ENCODE peak calls at places on chromosome 2, in four cellular contexts. W, A, X and F are unnamed samples.

GRCh38 chr2:180291552-180292421 is 284.7 kb upstream of the CWC22 start:
- DNase-seq in A (no peak), W (no peak), X (no peak), F (no peak)

GRCh38 chr2:231965118-231965517 is 3.6 kb downstream of the DIS3L2 start:
- DNase-seq in X (no peak), W (no peak), A (no peak), F (no peak)

GRCh38 chr2:71798266-71799012 is 345.1 kb downstream of the DYSF start:
- DNase-seq in A (no peak), W (peak), X (no peak), F (peak)

GRCh38 chr2:39947294-39948015 is 168.4 kb upstream of the THUMPD2 start:
- DNase-seq in A (no peak), W (no peak), X (no peak), F (no peak)

GRCh38 chr2:139946690-139947089 is 1166.5 kb upstream of the NXPH2 start:
- DNase-seq in W (no peak), A (no peak), X (no peak), F (no peak)

GRCh38 chr2:105325389-105325963 is 4.1 kb downstream of the TGFBRAP1 start:
- DNase-seq in X (no peak), W (no peak), A (no peak), F (no peak)

GRCh38 chr2:65164379-65165023 is 34.6 kb upstream of the RAB1A start:
- DNase-seq in X (no peak), W (no peak), A (no peak), F (peak)

GRCh38 chr2:167294031-167294774 is 405.9 kb downstream of the XIRP2 start:
- DNase-seq in A (no peak), W (no peak), X (no peak), F (no peak)

GRCh38 chr2:151808258-151809072 is 19.8 kb downstream of the ARL5A start:
- DNase-seq in X (no peak), A (no peak), W (peak), F (no peak)

GRCh38 chr2:109217362-109218086 is 88.5 kb downstream of the SH3RF3 start:
- DNase-seq in X (no peak), A (no peak), W (no peak), F (no peak)

GRCh38 chr2:196176142-196176738 is 4.9 kb upstream of the STK17B start:
- DNase-seq in W (no peak), X (peak), A (no peak), F (no peak)

GRCh38 chr2:240433973-240434727 is 1.3 kb upstream of the GPC1 start:
- DNase-seq in X (no peak), A (no peak), W (peak), F (no peak)

GRCh38 chr2:9235388-9236344 is 29.1 kb downstream of the ASAP2 start:
- DNase-seq in X (no peak), A (no peak), W (no peak), F (no peak)

GRCh38 chr2:105969552-105969951 is 224.5 kb downstream of the UXS1 start:
- DNase-seq in W (no peak), X (no peak), A (no peak), F (peak)

GRCh38 chr2:135052997-135053474 is 944 bp downstream of the RAB3GAP1 start:
- DNase-seq in A (no peak), W (no peak), X (no peak), F (no peak)

GRCh38 chr2:160576054-160576499 is 82.5 kb upstream of the RBMS1 start:
- DNase-seq in A (no peak), X (no peak), W (no peak), F (no peak)

GRCh38 chr2:65664931-65665330 is 232.5 kb upstream of the SPRED2 start:
- DNase-seq in W (no peak), A (no peak), X (no peak), F (no peak)

GRCh38 chr2:157479081-157480027 is 35.5 kb upstream of the CYTIP start:
- DNase-seq in W (no peak), X (no peak), A (no peak), F (no peak)

GRCh38 chr2:108355907-108356734 is 21.6 kb upstream of the SULT1C4 start:
- DNase-seq in X (no peak), W (no peak), A (no peak), F (no peak)

DNA sequence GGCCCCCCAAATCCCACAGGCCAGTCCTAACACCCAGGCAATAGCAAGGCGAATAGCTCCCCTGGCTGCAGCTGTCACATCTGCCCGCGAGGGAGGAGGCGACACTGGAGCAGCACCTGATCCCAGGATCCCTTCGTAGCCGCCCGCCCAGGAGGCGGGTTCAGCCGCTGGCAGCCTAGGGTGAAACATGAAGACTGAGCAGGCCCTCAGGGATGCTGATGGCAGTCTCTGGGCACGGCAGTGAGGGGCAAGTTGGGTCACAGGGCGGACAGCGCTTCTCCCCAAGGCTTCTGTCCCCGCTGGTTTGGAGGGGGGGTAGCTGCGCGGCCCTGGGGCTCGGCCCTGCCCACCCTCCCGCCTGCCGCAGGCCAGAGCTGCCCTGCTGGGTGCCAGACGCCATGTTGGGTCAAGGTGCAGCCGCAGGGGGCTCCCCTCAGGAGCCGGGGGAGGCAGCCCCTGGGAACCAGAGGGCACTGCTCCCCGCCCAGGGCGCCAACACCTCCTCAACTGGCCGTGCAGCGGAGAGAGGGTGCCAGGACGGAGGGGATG is 1.9 kb downstream of the DNMT3A start:
- DNase-seq in W (no peak), A (no peak), X (no peak), F (no peak)
- TF ChIP-seq POLR2AphosphoS5 in W (no peak), A (no peak), X (no peak), F (no peak)

GRCh38 chr2:129277611-129278010 is 701.9 kb upstream of the RAB6C start:
- DNase-seq in A (no peak), W (no peak), X (no peak), F (no peak)
- TF ChIP-seq SPI1 in A (no peak), W (no peak), X (no peak), F (no peak)

GRCh38 chr2:27370816-27371620 is 602 bp downstream of the SNX17 start:
- DNase-seq in A (peak), W (peak), X (peak), F (peak)
- TF ChIP-seq POLR2AphosphoS5 in A (peak), W (peak), X (peak), F (peak)

DNA sequence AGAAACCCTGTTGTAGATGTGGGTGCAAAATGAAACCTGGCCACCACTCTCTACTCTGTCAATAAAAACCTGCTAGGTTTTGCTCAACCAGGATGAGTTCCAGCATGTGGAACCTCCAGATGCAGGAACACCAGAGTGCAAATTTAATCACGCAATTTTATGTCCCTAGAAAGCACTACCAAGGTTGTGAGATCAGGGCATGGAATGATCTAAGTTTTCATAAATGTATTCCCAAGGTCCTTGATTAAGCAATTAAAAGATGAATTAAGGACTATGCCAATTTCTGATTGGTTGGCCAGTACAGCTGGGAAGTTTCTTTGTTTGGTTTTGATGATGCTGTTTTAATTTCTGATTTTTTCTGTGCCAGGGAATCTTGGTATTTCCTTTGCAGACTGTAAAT is 179.2 kb downstream of the KCNS3 start:
- DNase-seq in W (no peak), A (no peak), X (no peak), F (no peak)
- TF ChIP-seq SPI1 in W (no peak), A (no peak), X (no peak), F (no peak)